ENCODE peak calls at places on chromosomes 16 and 17, in nine cellular contexts. F, Q, S, Y, V, B, O, D and A are unnamed samples.

GRCh38 chr16:19235478-19235877 is 50.1 kb upstream of the CLEC19A start:
- DNase-seq in F (no peak), Q (no peak), S (no peak), Y (no peak), V (no peak), B (no peak), O (no peak), D (no peak), A (no peak)

GRCh38 chr17:3524024-3524423 is 33.6 kb downstream of the TRPV3 start:
- DNase-seq in F (no peak), Q (no peak), S (no peak), Y (no peak), V (no peak), B (no peak), O (no peak), D (no peak), A (no peak)

GRCh38 chr17:72488542-72489272 is 367.9 kb downstream of the SOX9 start:
- DNase-seq in F (peak), Q (no peak), S (no peak), Y (peak), V (no peak), B (no peak), O (no peak), D (no peak), A (no peak)

GRCh38 chr17:65085397-65085796 is 28.9 kb upstream of the GNA13 start:
- DNase-seq in F (no peak), Q (no peak), S (no peak), Y (no peak), V (no peak), B (no peak), O (no peak), D (no peak), A (no peak)

GRCh38 chr16:15533386-15533785 is 99.0 kb downstream of the BMERB1 start:
- DNase-seq in F (no peak), Q (no peak), S (no peak), Y (no peak), V (no peak), B (no peak), O (no peak), D (no peak), A (no peak)

GRCh38 chr17:9842057-9842758 is 16.5 kb downstream of the GLP2R start:
- DNase-seq in F (no peak), Q (no peak), S (peak), Y (peak), V (no peak), B (peak), O (peak), D (peak), A (no peak)

GRCh38 chr16:24041834-24042631 is 206.2 kb downstream of the PRKCB start:
- DNase-seq in F (peak), Q (peak), S (peak), Y (peak), V (peak), B (peak), O (peak), D (no peak), A (peak)

GRCh38 chr17:75491680-75492079 is 23.7 kb downstream of the CASKIN2 start:
- DNase-seq in F (no peak), Q (no peak), S (no peak), Y (no peak), V (no peak), B (no peak), O (no peak), D (no peak), A (no peak)

GRCh38 chr16:56610609-56611111 is 2.3 kb downstream of the MT2A start:
- DNase-seq in F (no peak), Q (no peak), S (peak), Y (no peak), V (no peak), B (no peak), O (peak), D (no peak), A (no peak)

GRCh38 chr17:61474934-61475333 is 22.7 kb downstream of the TBX4 start:
- DNase-seq in F (no peak), Q (no peak), S (no peak), Y (no peak), V (peak), B (no peak), O (no peak), D (peak), A (no peak)

GRCh38 chr17:29089601-29090044 is 46.7 kb downstream of the PIPOX start:
- DNase-seq in F (no peak), Q (no peak), S (no peak), Y (no peak), V (no peak), B (no peak), O (no peak), D (no peak), A (no peak)

GRCh38 chr16:75226550-75227360 is 8.0 kb downstream of the CTRB1 start:
- DNase-seq in F (no peak), Q (no peak), S (no peak), Y (peak), V (no peak), B (no peak), O (no peak), D (peak), A (no peak)

GRCh38 chr17:42819939-42820535 is 4.0 kb downstream of the BECN1 start:
- DNase-seq in F (peak), Q (peak), S (peak), Y (peak), V (no peak), B (peak), O (peak), D (no peak), A (peak)

GRCh38 chr17:41959336-41960095 is 7.1 kb upstream of the CNP start:
- DNase-seq in F (no peak), Q (no peak), S (peak), Y (peak), V (no peak), B (peak), O (no peak), D (no peak), A (peak)

GRCh38 chr16:25014500-25015147 is 545 bp downstream of the ARHGAP17 start:
- DNase-seq in F (peak), Q (peak), S (peak), Y (peak), V (peak), B (peak), O (peak), D (peak), A (peak)

GRCh38 chr17:1315891-1316403 is 36.5 kb downstream of the TRARG1 start:
- DNase-seq in F (peak), Q (no peak), S (no peak), Y (no peak), V (no peak), B (no peak), O (peak), D (no peak), A (no peak)

GRCh38 chr17:15453782-15454181 is 13.6 kb downstream of the CDRT4 start:
- DNase-seq in F (no peak), Q (no peak), S (no peak), Y (no peak), V (no peak), B (no peak), O (no peak), D (no peak), A (no peak)

GRCh38 chr17:142102-142661 is 4.8 kb downstream of the SCGB1C2 start:
- DNase-seq in F (no peak), Q (no peak), S (peak), Y (peak), V (peak), B (peak), O (no peak), D (no peak), A (no peak)

GRCh38 chr17:49290690-49291326 is 60.2 kb upstream of the PHOSPHO1 start:
- DNase-seq in F (peak), Q (no peak), S (peak), Y (no peak), V (peak), B (peak), O (no peak), D (no peak), A (no peak)

GRCh38 chr17:62101090-62101489 is 36.0 kb upstream of the MED13 start:
- DNase-seq in F (no peak), Q (no peak), S (no peak), Y (no peak), V (no peak), B (no peak), O (no peak), D (no peak), A (no peak)

GRCh38 chr17:48472485-48473281 is 42.7 kb upstream of the SKAP1 start:
- DNase-seq in F (peak), Q (no peak), S (peak), Y (no peak), V (no peak), B (peak), O (no peak), D (no peak), A (no peak)

GRCh38 chr16:86575754-86576557 is 2.4 kb upstream of the FOXL1 start:
- DNase-seq in F (no peak), Q (no peak), S (peak), Y (peak), V (peak), B (peak), O (peak), D (peak), A (peak)

GRCh38 chr17:900336-900735 is 79.2 kb downstream of the NXN start:
- DNase-seq in F (no peak), Q (no peak), S (no peak), Y (no peak), V (no peak), B (no peak), O (no peak), D (no peak), A (no peak)

GRCh38 chr17:48113201-48113676 is 5.7 kb downstream of the SNX11 start:
- DNase-seq in F (no peak), Q (peak), S (no peak), Y (no peak), V (peak), B (no peak), O (peak), D (no peak), A (no peak)

GRCh38 chr16:71230122-71230845 is at the start of gene HYDIN:
- DNase-seq in F (peak), Q (no peak), S (peak), Y (peak), V (no peak), B (peak), O (no peak), D (no peak), A (no peak)

GRCh38 chr16:64459821-64460220 is 662.0 kb downstream of the CDH11 start:
- DNase-seq in F (no peak), Q (no peak), S (no peak), Y (peak), V (no peak), B (peak), O (no peak), D (peak), A (no peak)

GRCh38 chr17:40318835-40319332 is 9.9 kb downstream of the RARA start:
- DNase-seq in F (no peak), Q (no peak), S (no peak), Y (no peak), V (peak), B (no peak), O (no peak), D (peak), A (peak)